ENCODE peak calls at places on chromosome 13, in nine cellular contexts. U, L, V, Y, N, C, I, X and Z are unnamed samples.

GRCh38 chr13:90696254-90696653 is 651.2 kb upstream of the MIR17HG start:
- DNase-seq in U (no peak), L (peak; percentile 86), V (peak; percentile 4), Y (no peak), N (peak; percentile 55), C (no peak), I (no peak), X (peak; percentile 37), Z (no peak)

GRCh38 chr13:49810464-49810824 is 18.0 kb upstream of the KPNA3 start:
- DNase-seq in U (no peak), L (no peak), V (no peak), Y (no peak), N (no peak), C (no peak), I (no peak), X (no peak), Z (no peak)

GRCh38 chr13:59880468-59880867 is 283.3 kb downstream of the DIAPH3 start:
- DNase-seq in U (no peak), L (peak; percentile 10), V (no peak), Y (no peak), N (no peak), C (no peak), I (no peak), X (no peak), Z (no peak)

GRCh38 chr13:78430166-78430791 is 173.1 kb downstream of the POU4F1 start:
- DNase-seq in U (no peak), L (no peak), V (no peak), Y (no peak), N (no peak), C (peak; percentile 52), I (peak; percentile 68), X (no peak), Z (no peak)

GRCh38 chr13:43316997-43317396 is 293.6 kb downstream of the DNAJC15 start:
- DNase-seq in U (no peak), L (peak; percentile 60), V (no peak), Y (no peak), N (peak; percentile 48), C (peak; percentile 20), I (peak; percentile 34), X (peak; percentile 71), Z (no peak)

GRCh38 chr13:24032252-24032651 is 128.3 kb upstream of the SPATA13 start:
- DNase-seq in U (no peak), L (peak; percentile 93), V (no peak), Y (no peak), N (peak; percentile 24), C (no peak), I (no peak), X (peak; percentile 98), Z (peak; percentile 74)

GRCh38 chr13:83327091-83327490 is 555.2 kb downstream of the SLITRK1 start:
- DNase-seq in U (no peak), L (no peak), V (no peak), Y (no peak), N (no peak), C (no peak), I (no peak), X (no peak), Z (no peak)

GRCh38 chr13:113092776-113093579 is 12.6 kb upstream of the F7 start:
- DNase-seq in U (no peak), L (no peak), V (no peak), Y (no peak), N (no peak), C (no peak), I (no peak), X (no peak), Z (no peak)

GRCh38 chr13:100506154-100506553 is 82.4 kb downstream of the GGACT start:
- DNase-seq in U (no peak), L (no peak), V (no peak), Y (no peak), N (no peak), C (no peak), I (no peak), X (no peak), Z (no peak)

GRCh38 chr13:43113603-43114002 is 90.2 kb downstream of the DNAJC15 start:
- DNase-seq in U (no peak), L (no peak), V (peak; percentile 4), Y (no peak), N (no peak), C (no peak), I (no peak), X (no peak), Z (no peak)

GRCh38 chr13:102197193-102197592 is 204.7 kb downstream of the FGF14 start:
- DNase-seq in U (no peak), L (peak; percentile 29), V (peak; percentile 9), Y (no peak), N (no peak), C (peak; percentile 28), I (peak; percentile 72), X (peak; percentile 12), Z (no peak)

GRCh38 chr13:52127783-52128702 is 830 bp downstream of the NEK5 start:
- DNase-seq in U (peak; percentile 48), L (peak; percentile 71), V (peak; percentile 61), Y (peak; percentile 60), N (peak; percentile 48), C (peak; percentile 78), I (peak; percentile 86), X (peak; percentile 78), Z (no peak)

GRCh38 chr13:46295531-46296464 is 84.1 kb downstream of the LRRC63 start:
- DNase-seq in U (peak; percentile 24), L (peak; percentile 96), V (no peak), Y (no peak), N (peak; percentile 74), C (no peak), I (no peak), X (peak; percentile 99), Z (peak; percentile 80)

GRCh38 chr13:80037505-80037888 is 303.4 kb downstream of the SPRY2 start:
- DNase-seq in U (no peak), L (peak; percentile 95), V (peak; percentile 33), Y (no peak), N (peak; percentile 92), C (no peak), I (no peak), X (peak; percentile 81), Z (peak; percentile 75)

GRCh38 chr13:45333973-45334922 is 6.7 kb downstream of the TPT1 start:
- DNase-seq in U (no peak), L (peak; percentile 74), V (no peak), Y (no peak), N (peak; percentile 47), C (no peak), I (peak; percentile 27), X (peak; percentile 57), Z (no peak)

GRCh38 chr13:110108348-110109139 is 198.4 kb downstream of the COL4A1 start:
- DNase-seq in U (peak; percentile 57), L (peak; percentile 86), V (peak; percentile 84), Y (peak; percentile 53), N (peak; percentile 87), C (peak; percentile 75), I (peak; percentile 70), X (peak; percentile 88), Z (peak; percentile 78)

GRCh38 chr13:45055902-45056648 is 64.2 kb upstream of the GTF2F2 start:
- DNase-seq in U (peak; percentile 31), L (peak; percentile 88), V (no peak), Y (no peak), N (no peak), C (peak; percentile 57), I (no peak), X (peak; percentile 95), Z (peak; percentile 76)

GRCh38 chr13:78239681-78240080 is 321.1 kb upstream of the EDNRB start:
- DNase-seq in U (no peak), L (peak; percentile 23), V (no peak), Y (no peak), N (no peak), C (peak; percentile 27), I (peak; percentile 13), X (no peak), Z (no peak)

GRCh38 chr13:105441406-105441805 is 1094.1 kb downstream of the EFNB2 start:
- DNase-seq in U (no peak), L (no peak), V (peak; percentile 26), Y (no peak), N (no peak), C (no peak), I (no peak), X (no peak), Z (no peak)

DNA sequence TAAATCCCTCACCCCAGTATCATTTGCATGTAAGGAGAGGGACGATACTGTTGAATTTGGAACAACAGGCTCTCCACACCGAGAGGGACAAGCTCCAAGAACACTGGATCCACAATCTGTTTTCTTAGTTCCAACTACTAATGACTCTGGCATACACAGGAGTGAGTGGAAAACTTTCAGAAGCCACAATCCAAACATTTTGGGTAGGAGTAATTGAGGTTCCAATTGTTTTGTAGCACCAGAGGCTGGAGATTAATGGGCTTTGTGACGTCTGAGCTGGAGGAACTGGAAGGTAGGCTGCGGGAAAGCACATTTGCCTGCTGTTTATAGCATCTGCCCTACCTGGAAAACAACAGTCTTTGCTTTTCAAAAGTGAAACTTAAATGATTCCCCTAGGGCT is 156.7 kb downstream of the FLT1 start:
- DNase-seq in U (no peak), L (peak; percentile 84), V (no peak), Y (no peak), N (no peak), C (no peak), I (no peak), X (peak; percentile 42), Z (no peak)
- H3K4me3 ChIP-seq in U (no peak overlapping the region), L (no peak overlapping the region), V (no peak overlapping the region), Y (no peak overlapping the region), N (no peak overlapping the region), C (no peak overlapping the region), I (no peak overlapping the region), X (no peak overlapping the region), Z (no peak overlapping the region)

GRCh38 chr13:36709136-36709895 is 35.5 kb downstream of the SERTM1 start:
- DNase-seq in U (no peak), L (peak; percentile 35), V (no peak), Y (no peak), N (no peak), C (no peak), I (no peak), X (peak; percentile 22), Z (no peak)
- TF ChIP-seq CTCF in U (no peak), L (no peak), V (no peak), Y (no peak), N (no peak), C (no peak), I (no peak), X (no peak), Z (no peak)

DNA sequence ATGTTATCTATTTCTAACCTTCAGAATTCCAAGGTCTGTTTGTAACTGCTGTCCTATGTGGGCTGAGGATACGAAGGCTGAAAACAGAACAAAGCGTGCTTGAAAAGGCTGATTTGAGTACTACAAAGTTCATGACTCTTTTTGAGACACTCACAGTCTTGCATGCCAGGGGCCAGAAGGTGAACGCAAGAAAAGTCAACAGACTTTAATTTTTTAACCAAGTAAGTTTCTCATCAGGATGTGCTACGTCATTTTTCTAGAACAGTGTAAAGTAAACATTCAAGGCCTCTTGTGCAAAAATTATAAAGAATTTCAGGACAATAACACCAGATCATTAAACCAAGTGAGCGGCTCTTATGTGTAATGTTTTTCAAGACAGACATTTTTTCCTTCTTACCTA is 163.5 kb downstream of the COG6 start:
- DNase-seq in U (no peak), L (peak; percentile 41), V (no peak), Y (no peak), N (peak; percentile 91), C (no peak), I (no peak), X (no peak), Z (no peak)
- H3K4me3 ChIP-seq in U (no peak overlapping the region), L (no peak overlapping the region), V (no peak overlapping the region), Y (no peak overlapping the region), N (no peak overlapping the region), C (no peak overlapping the region), I (no peak overlapping the region), X (no peak overlapping the region), Z (no peak overlapping the region)

DNA sequence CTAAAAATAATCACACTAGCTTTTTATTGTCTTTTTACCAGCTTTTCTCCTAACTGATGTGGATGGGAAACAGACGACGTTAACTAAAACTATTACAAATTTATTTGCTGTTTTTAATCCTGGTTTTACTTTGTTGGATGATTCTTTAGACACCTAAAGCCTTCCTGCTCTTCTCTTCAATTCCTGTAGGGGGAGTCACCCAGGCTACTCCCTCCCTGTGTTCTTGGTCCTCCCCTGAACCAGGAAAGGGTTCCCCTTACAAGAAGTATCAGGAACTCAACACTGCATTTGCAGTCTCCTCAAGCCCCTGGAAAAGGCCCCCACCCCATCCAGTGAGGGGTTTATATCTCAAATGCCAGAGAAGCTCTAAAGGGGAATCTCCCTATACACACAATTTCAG is 206.1 kb downstream of the SUCLA2 start:
- DNase-seq in U (no peak), L (no peak), V (peak; percentile 6), Y (no peak), N (peak; percentile 15), C (no peak), I (peak; percentile 74), X (peak; percentile 11), Z (no peak)
- TF ChIP-seq CTCF in U (no peak), L (peak; percentile 52), V (no peak), Y (no peak), N (peak; percentile 77), C (peak; percentile 50), I (peak; percentile 60), X (peak; percentile 63), Z (peak; percentile 66)